ENCODE peak calls at places on chromosomes 16 and 17, in nine cellular contexts. L is lung, A is A549, T is tibial artery, G is PC-9, Q is upper lobe of right lung, R is tibial nerve, B is DND-41, S is ascending aorta. N is an unnamed sample. For H3K9me3, the result is how much of the 10 kb centered on the place peaks cover.

GRCh38 chr17:82957961-82958491 is 118.2 kb upstream of the ZNF750 start:
- DNase-seq in L (no peak), A (no peak), T (no peak), G (no peak), Q (peak), R (no peak), B (no peak), S (no peak), N (no peak)

GRCh38 chr16:68934402-68934801 is 91.1 kb downstream of the TANGO6 start:
- DNase-seq in L (no peak), A (no peak), T (no peak), G (no peak), Q (no peak), R (no peak), B (no peak), S (no peak), N (no peak)

GRCh38 chr16:7504844-7505243 is 172.2 kb downstream of the RBFOX1 start:
- DNase-seq in L (no peak), A (no peak), T (no peak), G (no peak), Q (no peak), R (no peak), B (no peak), S (no peak), N (no peak)

GRCh38 chr16:57318240-57318970 is 33.9 kb upstream of the PLLP start:
- DNase-seq in L (no peak), A (no peak), T (no peak), G (no peak), Q (no peak), R (no peak), B (no peak), S (no peak), N (no peak)

GRCh38 chr16:1464196-1464893 is 10.5 kb downstream of the CLCN7 start:
- DNase-seq in L (no peak), A (no peak), T (no peak), G (no peak), Q (peak), R (no peak), B (no peak), S (no peak), N (no peak)

GRCh38 chr17:45958994-45959665 is 39.9 kb upstream of the STH start:
- DNase-seq in L (no peak), A (no peak), T (no peak), G (no peak), Q (no peak), R (no peak), B (no peak), S (no peak), N (no peak)

GRCh38 chr17:48561894-48562810 is 16.0 kb downstream of the HOXB4 start:
- DNase-seq in L (no peak), A (peak), T (no peak), G (no peak), Q (no peak), R (no peak), B (no peak), S (no peak), N (no peak)

GRCh38 chr17:48678141-48678971 is 44.0 kb downstream of the PRAC1 start:
- DNase-seq in L (peak), A (peak), T (peak), G (peak), Q (peak), R (peak), B (peak), S (peak), N (peak)

GRCh38 chr17:31094600-31095238 is at the start of gene NF1:
- DNase-seq in L (peak), A (peak), T (peak), G (peak), Q (peak), R (peak), B (peak), S (peak), N (peak)

GRCh38 chr16:9682320-9682719 is 499.9 kb downstream of the GRIN2A start:
- DNase-seq in L (no peak), A (no peak), T (no peak), G (no peak), Q (no peak), R (no peak), B (no peak), S (no peak), N (no peak)

GRCh38 chr16:81238296-81239011 is at the start of gene BCO1:
- DNase-seq in L (peak), A (peak), T (no peak), G (peak), Q (no peak), R (peak), B (no peak), S (no peak), N (no peak)

DNA sequence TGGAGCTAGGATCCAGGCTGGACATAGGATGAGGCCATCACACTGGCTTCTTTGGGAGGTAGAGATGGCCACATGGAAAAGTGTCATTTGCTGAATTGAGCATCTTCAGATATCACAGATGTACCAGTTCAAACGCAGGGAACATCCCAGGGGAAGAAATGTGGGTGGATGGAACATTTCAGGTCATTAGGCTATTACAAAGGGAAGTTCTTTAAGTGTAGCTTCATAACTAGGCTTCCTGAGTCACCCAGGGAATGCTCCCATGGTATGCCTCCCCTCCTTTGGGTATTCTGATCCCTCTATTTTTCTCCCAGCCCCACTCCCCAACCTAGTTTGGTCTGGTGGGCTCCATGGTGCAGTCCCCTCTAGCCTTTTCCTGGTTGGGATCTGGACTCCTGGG is 69.8 kb upstream of the IRX3 start:
- DNase-seq in L (no peak), A (no peak), T (no peak), G (no peak), Q (no peak), R (no peak), B (no peak), S (no peak), N (no peak)
- H3K9me3 ChIP-seq in L (under half), A (under half), T (under half), G (under half), Q (under half), R (under half), B (under half), S (under half), N (under half)

GRCh38 chr16:86243571-86244154 is 266.7 kb upstream of the FOXF1 start:
- DNase-seq in L (no peak), A (no peak), T (no peak), G (no peak), Q (no peak), R (no peak), B (no peak), S (no peak), N (no peak)

GRCh38 chr16:86244188-86244587 is 266.1 kb upstream of the FOXF1 start:
- DNase-seq in L (no peak), A (no peak), T (no peak), G (no peak), Q (no peak), R (no peak), B (no peak), S (no peak), N (no peak)

GRCh38 chr16:86245895-86246294 is 264.4 kb upstream of the FOXF1 start:
- DNase-seq in L (no peak), A (no peak), T (no peak), G (no peak), Q (no peak), R (no peak), B (no peak), S (no peak), N (no peak)

GRCh38 chr16:86244936-86245335 is 265.4 kb upstream of the FOXF1 start:
- DNase-seq in L (no peak), A (no peak), T (no peak), G (no peak), Q (no peak), R (no peak), B (no peak), S (no peak), N (no peak)

DNA sequence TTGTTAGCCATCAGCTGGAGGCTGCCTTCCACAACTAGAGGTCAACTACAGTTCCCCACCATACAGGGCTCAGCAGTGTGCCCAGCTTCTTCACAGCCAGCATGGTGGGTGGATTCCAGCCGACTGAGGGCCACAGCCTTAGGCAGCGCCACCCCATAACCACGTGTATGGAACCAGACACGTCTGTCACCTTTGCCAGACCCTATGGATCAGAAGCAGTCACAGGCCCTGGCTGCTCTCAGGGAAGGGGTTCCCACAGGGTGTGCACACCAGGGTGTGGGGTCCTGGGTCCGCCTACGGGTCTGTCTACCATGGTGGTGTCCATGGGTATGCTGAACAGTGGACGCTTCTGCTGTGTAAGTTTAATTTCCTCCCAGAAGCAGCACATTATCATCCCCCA is 265.0 kb upstream of the FOXF1 start:
- DNase-seq in L (no peak), A (no peak), T (no peak), G (no peak), Q (no peak), R (no peak), B (no peak), S (no peak), N (no peak)
- H3K9me3 ChIP-seq in L (under half), A (under half), T (under half), G (under half), Q (under half), R (under half), B (under half), S (under half), N (under half)

GRCh38 chr17:41621916-41622315 is 2.5 kb downstream of the KRT17 start:
- DNase-seq in L (no peak), A (no peak), T (no peak), G (no peak), Q (no peak), R (no peak), B (no peak), S (no peak), N (no peak)

GRCh38 chr17:41618341-41619161 is 5.8 kb downstream of the KRT17 start:
- DNase-seq in L (no peak), A (no peak), T (no peak), G (peak), Q (peak), R (no peak), B (no peak), S (no peak), N (no peak)

GRCh38 chr17:41619162-41619933 is 5.0 kb downstream of the KRT17 start:
- DNase-seq in L (no peak), A (no peak), T (no peak), G (no peak), Q (peak), R (no peak), B (no peak), S (no peak), N (no peak)

GRCh38 chr17:41617698-41618097 is 5.1 kb upstream of the KRT16 start:
- DNase-seq in L (no peak), A (no peak), T (no peak), G (no peak), Q (peak), R (no peak), B (no peak), S (no peak), N (no peak)

DNA sequence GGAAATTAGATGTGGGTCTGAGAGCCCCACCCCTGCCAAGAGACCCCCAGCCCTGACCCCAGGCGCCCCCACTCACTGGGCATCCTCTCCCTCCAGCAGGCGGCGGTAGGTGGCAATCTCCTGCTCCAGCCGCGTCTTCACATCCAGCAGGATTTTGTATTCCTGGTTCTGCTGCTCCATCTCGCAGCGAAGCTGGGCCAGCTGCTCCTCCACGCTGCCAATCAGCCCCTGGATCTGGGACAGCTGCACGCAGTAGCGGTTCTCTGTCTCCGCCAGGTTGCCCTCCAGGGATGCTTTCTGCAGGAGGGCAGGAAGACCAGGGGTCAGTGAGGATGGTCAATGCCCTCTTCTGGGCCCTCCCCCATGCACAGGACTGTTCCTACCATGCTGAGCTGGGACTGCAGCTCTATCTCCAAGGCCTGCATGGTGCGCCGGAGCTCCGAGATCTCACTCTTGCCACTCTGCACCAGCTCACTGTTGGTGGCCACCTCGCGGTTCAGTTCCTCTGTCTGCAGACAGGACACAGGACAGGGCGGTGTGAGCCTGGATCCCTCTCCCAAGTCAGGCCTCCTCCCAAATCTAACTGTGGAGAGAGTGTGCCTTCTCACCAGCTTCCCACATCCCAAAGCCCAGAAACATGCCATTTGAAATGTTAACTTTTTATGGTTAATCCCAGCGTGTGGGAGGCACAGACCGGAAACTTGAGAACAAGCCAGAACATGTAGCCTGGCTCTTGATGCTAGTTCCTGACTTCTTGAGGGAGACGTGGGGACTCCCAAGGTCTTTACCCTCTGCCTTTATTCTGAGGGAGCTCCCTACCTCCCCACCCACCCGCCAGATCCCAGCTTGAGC is 3.6 kb downstream of the KRT17 start:
- DNase-seq in L (no peak), A (no peak), T (no peak), G (no peak), Q (peak), R (no peak), B (no peak), S (no peak), N (no peak)
- H3K9me3 ChIP-seq in L (under half), A (under half), T (under half), G (under half), Q (under half), R (under half), B (under half), S (under half), N (under half)

DNA sequence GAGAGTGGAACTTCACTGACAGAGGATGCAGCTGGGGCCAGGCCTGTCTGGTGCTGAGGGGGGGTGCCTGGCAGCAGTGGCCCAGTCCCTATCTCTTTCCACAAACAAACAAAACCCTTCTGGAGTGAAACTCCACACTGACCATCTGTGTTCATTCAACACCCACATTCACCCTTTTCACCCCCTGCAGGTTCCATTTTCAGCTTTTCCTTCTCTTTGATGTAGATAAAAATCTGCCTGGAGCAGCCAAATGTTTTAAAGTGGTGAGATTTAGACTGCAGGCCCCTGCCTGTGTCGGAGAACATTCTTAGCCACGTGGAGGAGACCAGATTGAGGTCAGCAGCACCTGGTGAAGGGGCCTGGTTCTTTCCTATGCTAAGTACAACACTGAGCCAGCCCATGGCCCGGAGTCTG is 161.4 kb upstream of the CDH11 start:
- DNase-seq in L (no peak), A (no peak), T (no peak), G (no peak), Q (no peak), R (no peak), B (peak), S (no peak), N (no peak)
- H3K9me3 ChIP-seq in L (under half), A (under half), T (under half), G (under half), Q (under half), R (under half), B (under half), S (under half), N (under half)

GRCh38 chr16:35574454-35575431 is 2115.3 kb downstream of the TP53TG3F start:
- DNase-seq in L (no peak), A (no peak), T (no peak), G (no peak), Q (no peak), R (no peak), B (no peak), S (no peak), N (no peak)
- H3K9me3 ChIP-seq in L (under half), A (under half), T (under half), G (under half), Q (under half), R (under half), B (under half), S (under half), N (under half)

GRCh38 chr16:35562919-35563318 is 2103.5 kb downstream of the TP53TG3F start:
- DNase-seq in L (no peak), A (no peak), T (no peak), G (no peak), Q (no peak), R (no peak), B (no peak), S (no peak), N (no peak)
- H3K9me3 ChIP-seq in L (under half), A (under half), T (under half), G (under half), Q (under half), R (under half), B (under half), S (under half), N (under half)